ENCODE peak calls at places on chromosomes 2 and 18, in five cellular contexts. D, X, W, C and O are unnamed samples.
A peak's percentile ranks its signal among the peaks of the same experiment; 100 is the strongest.

GRCh38 chr2:84302513-84303412 is 156.3 kb downstream of the SUCLG1 start:
- DNase-seq in D (peak; percentile 52), X (peak; percentile 57), W (no peak), C (no peak), O (peak; percentile 35)

GRCh38 chr2:8132371-8132831 is 549.5 kb upstream of the ID2 start:
- DNase-seq in D (no peak), X (no peak), W (no peak), C (no peak), O (no peak)

GRCh38 chr2:42959148-42959992 is 167.0 kb upstream of the HAAO start:
- DNase-seq in D (no peak), X (no peak), W (no peak), C (no peak), O (no peak)

GRCh38 chr18:21996261-21996892 is 173.0 kb upstream of the GATA6 start:
- DNase-seq in D (no peak), X (no peak), W (no peak), C (no peak), O (no peak)

GRCh38 chr2:129253461-129253812 is 726.0 kb upstream of the RAB6C start:
- DNase-seq in D (no peak), X (peak; percentile 19), W (no peak), C (no peak), O (no peak)

GRCh38 chr2:218536804-218537494 is 31.2 kb downstream of the USP37 start:
- DNase-seq in D (no peak), X (no peak), W (no peak), C (no peak), O (no peak)

GRCh38 chr2:227411990-227412350 is 24.2 kb upstream of the SCYGR1 start:
- DNase-seq in D (no peak), X (no peak), W (no peak), C (no peak), O (no peak)

GRCh38 chr2:134411828-134412638 is 158.2 kb downstream of the MGAT5 start:
- DNase-seq in D (peak; percentile 69), X (peak; percentile 55), W (no peak), C (peak; percentile 89), O (peak; percentile 59)

GRCh38 chr2:105782123-105782522 is 37.4 kb downstream of the NCK2 start:
- DNase-seq in D (no peak), X (no peak), W (no peak), C (no peak), O (no peak)

GRCh38 chr2:18132697-18133096 is 254.2 kb downstream of the KCNS3 start:
- DNase-seq in D (no peak), X (no peak), W (no peak), C (no peak), O (no peak)

GRCh38 chr18:12281861-12282260 is 26.2 kb upstream of the TUBB6 start:
- DNase-seq in D (no peak), X (no peak), W (no peak), C (no peak), O (no peak)

GRCh38 chr2:128492966-128493811 is 174.5 kb upstream of the HS6ST1 start:
- DNase-seq in D (no peak), X (no peak), W (no peak), C (no peak), O (no peak)

GRCh38 chr18:37282386-37283037 is 283.1 kb downstream of the CELF4 start:
- DNase-seq in D (no peak), X (no peak), W (no peak), C (no peak), O (no peak)